ENCODE peak calls at places on chromosomes 4 and X, in nine cellular contexts. S, I, H, U, N, V, E, P and T are unnamed samples.

GRCh38 chr4:175306436-175306835 is 388.3 kb downstream of the ADAM29 start:
- DNase-seq in S (no peak), I (no peak), H (no peak), U (no peak), N (peak), V (peak), E (no peak), P (no peak), T (no peak)

GRCh38 chr4:173214661-173215060 is 46.0 kb downstream of the GALNT7 start:
- DNase-seq in S (peak), I (no peak), H (no peak), U (peak), N (peak), V (peak), E (peak), P (no peak), T (no peak)

GRCh38 chr4:148052448-148052847 is 320.6 kb downstream of the ARHGAP10 start:
- DNase-seq in S (no peak), I (no peak), H (no peak), U (no peak), N (no peak), V (no peak), E (no peak), P (no peak), T (no peak)

GRCh38 chr4:170651786-170652185 is 562.0 kb upstream of the AADAT start:
- DNase-seq in S (peak), I (no peak), H (no peak), U (peak), N (peak), V (peak), E (no peak), P (no peak), T (no peak)

GRCh38 chr4:145936142-145937020 is 2.2 kb downstream of the ZNF827 start:
- DNase-seq in S (peak), I (peak), H (peak), U (peak), N (peak), V (peak), E (peak), P (peak), T (peak)

GRCh38 chr4:146292508-146292907 is 78.2 kb downstream of the REELD1 start:
- DNase-seq in S (no peak), I (no peak), H (no peak), U (no peak), N (no peak), V (no peak), E (no peak), P (no peak), T (no peak)

GRCh38 chr4:40409835-40410234 is 74.7 kb downstream of the CHRNA9 start:
- DNase-seq in S (peak), I (no peak), H (no peak), U (peak), N (peak), V (peak), E (no peak), P (no peak), T (no peak)

GRCh38 chr4:183105092-183105491 is 6.0 kb downstream of the WWC2 start:
- DNase-seq in S (no peak), I (no peak), H (no peak), U (no peak), N (no peak), V (no peak), E (no peak), P (no peak), T (no peak)

GRCh38 chr4:176139518-176139917 is 55.9 kb downstream of the SPATA4 start:
- DNase-seq in S (no peak), I (no peak), H (no peak), U (no peak), N (no peak), V (no peak), E (no peak), P (no peak), T (no peak)

GRCh38 chr4:106869551-106869950 is 166.6 kb downstream of the DKK2 start:
- DNase-seq in S (peak), I (no peak), H (no peak), U (peak), N (no peak), V (peak), E (no peak), P (no peak), T (no peak)

GRCh38 chr4:2765832-2766526 is 9.8 kb upstream of the TNIP2 start:
- DNase-seq in S (no peak), I (no peak), H (no peak), U (no peak), N (no peak), V (no peak), E (no peak), P (no peak), T (no peak)

GRCh38 chr4:101355767-101356702 is 8.7 kb upstream of the PPP3CA start:
- DNase-seq in S (peak), I (no peak), H (no peak), U (peak), N (peak), V (peak), E (no peak), P (no peak), T (peak)

GRCh38 chrX:129586446-129586845 is 46.4 kb downstream of the OCRL start:
- DNase-seq in S (no peak), I (no peak), H (no peak), U (no peak), N (no peak), V (no peak), E (no peak), P (no peak), T (no peak)

GRCh38 chr4:8579526-8580320 is 469 bp upstream of the GPR78 start:
- DNase-seq in S (no peak), I (no peak), H (no peak), U (no peak), N (no peak), V (no peak), E (no peak), P (no peak), T (no peak)

GRCh38 chr4:122710434-122711308 is 21.8 kb upstream of the BBS12 start:
- DNase-seq in S (no peak), I (no peak), H (no peak), U (peak), N (peak), V (peak), E (no peak), P (no peak), T (no peak)

GRCh38 chr4:77634132-77634785 is 28.6 kb downstream of the CXCL13 start:
- DNase-seq in S (no peak), I (no peak), H (no peak), U (no peak), N (no peak), V (no peak), E (no peak), P (no peak), T (no peak)

GRCh38 chr4:182643801-182644311 is 273.3 kb downstream of the DCTD start:
- DNase-seq in S (peak), I (no peak), H (peak), U (peak), N (peak), V (peak), E (peak), P (no peak), T (peak)

GRCh38 chrX:69523314-69523713 is 19.2 kb downstream of the NALF2 start:
- DNase-seq in S (no peak), I (no peak), H (no peak), U (no peak), N (no peak), V (no peak), E (no peak), P (no peak), T (no peak)

GRCh38 chr4:7186081-7186480 is 6.3 kb upstream of the SORCS2 start:
- DNase-seq in S (no peak), I (no peak), H (no peak), U (no peak), N (no peak), V (no peak), E (no peak), P (no peak), T (no peak)

GRCh38 chr4:182916483-182917181 is 554 bp downstream of the DCTD start:
- DNase-seq in S (peak), I (peak), H (peak), U (peak), N (peak), V (peak), E (no peak), P (peak), T (peak)

GRCh38 chr4:6586715-6587325 is 11.8 kb downstream of the MAN2B2 start:
- DNase-seq in S (no peak), I (no peak), H (no peak), U (no peak), N (no peak), V (no peak), E (no peak), P (no peak), T (no peak)

GRCh38 chrX:68705986-68706385 is 58.5 kb downstream of the STARD8 start:
- DNase-seq in S (no peak), I (no peak), H (no peak), U (no peak), N (no peak), V (no peak), E (no peak), P (no peak), T (no peak)

GRCh38 chr4:57220172-57220571 is 110.0 kb upstream of the IGFBP7 start:
- DNase-seq in S (no peak), I (no peak), H (no peak), U (no peak), N (no peak), V (no peak), E (no peak), P (no peak), T (no peak)

GRCh38 chr4:165682621-165683020 is 190.4 kb upstream of the TLL1 start:
- DNase-seq in S (no peak), I (no peak), H (no peak), U (peak), N (peak), V (no peak), E (no peak), P (no peak), T (no peak)

GRCh38 chr4:53832549-53832948 is 231.9 kb downstream of the CHIC2 start:
- DNase-seq in S (no peak), I (no peak), H (no peak), U (no peak), N (no peak), V (no peak), E (no peak), P (no peak), T (no peak)

GRCh38 chrX:110414679-110415439 is 56.2 kb downstream of the RTL9 start:
- DNase-seq in S (peak), I (no peak), H (no peak), U (peak), N (peak), V (peak), E (no peak), P (peak), T (no peak)

GRCh38 chr4:89438102-89438831 is 130.7 kb upstream of the GPRIN3 start:
- DNase-seq in S (peak), I (no peak), H (no peak), U (no peak), N (peak), V (no peak), E (no peak), P (peak), T (peak)

GRCh38 chr4:129926936-129927335 is 831.0 kb downstream of the C4orf33 start:
- DNase-seq in S (peak), I (no peak), H (no peak), U (no peak), N (peak), V (no peak), E (no peak), P (peak), T (no peak)

GRCh38 chr4:85784348-85784747 is 309.4 kb downstream of the ARHGAP24 start:
- DNase-seq in S (no peak), I (no peak), H (no peak), U (no peak), N (no peak), V (no peak), E (no peak), P (no peak), T (no peak)

GRCh38 chr4:149264093-149264733 is 551.4 kb downstream of the IQCM start:
- DNase-seq in S (peak), I (no peak), H (peak), U (peak), N (peak), V (peak), E (no peak), P (peak), T (peak)

GRCh38 chr4:168811793-168812651 is 198.0 kb downstream of the CBR4 start:
- DNase-seq in S (peak), I (no peak), H (no peak), U (peak), N (no peak), V (peak), E (no peak), P (no peak), T (peak)